ENCODE peak calls at places on chromosomes 6 and 20, in nine cellular contexts. T is foreskin keratinocyte; W is suprapubic skin; M is psoas muscle; S is right atrium auricular region; C is tibial nerve; Q is RWPE1; Y is HCT116; P is CD8-positive, alpha-beta T cell. H is an unnamed sample.

GRCh38 chr6:146595981-146596731 is 2.6 kb upstream of the ADGB start:
- DNase-seq in M (no peak), W (no peak), S (no peak), Q (peak; percentile 5), C (no peak), T (peak; percentile 72), Y (no peak), P (no peak), H (no peak)

GRCh38 chr20:43914697-43915208 is at the start of gene TOX2:
- DNase-seq in W (no peak), T (no peak), P (peak; percentile 43), Y (no peak), S (no peak), C (no peak), Q (peak; percentile 80), M (no peak), H (peak; percentile 30)

GRCh38 chr6:129686941-129687627 is 22.9 kb downstream of the ARHGAP18 start:
- DNase-seq in W (no peak), M (no peak), Y (no peak), T (peak; percentile 95), Q (no peak), C (no peak), S (no peak), P (peak; percentile 44), H (peak; percentile 36)

GRCh38 chr6:40779399-40779798 is 192.2 kb upstream of the LRFN2 start:
- DNase-seq in Q (peak; percentile 39), Y (peak; percentile 34), P (no peak), S (no peak), M (no peak), C (no peak), T (peak; percentile 73), W (no peak), H (peak; percentile 80)

GRCh38 chr6:35668708-35669440 is 19.8 kb downstream of the FKBP5 start:
- DNase-seq in C (no peak), T (peak; percentile 41), Q (no peak), S (no peak), Y (no peak), P (no peak), W (no peak), M (no peak), H (no peak)

GRCh38 chr6:96721227-96721626 is 116.0 kb downstream of the GPR63 start:
- DNase-seq in C (no peak), Y (no peak), P (no peak), M (no peak), Q (peak; percentile 6), S (no peak), W (no peak), T (no peak), H (no peak)

GRCh38 chr6:155352812-155353211 is 38.5 kb upstream of the TFB1M start:
- DNase-seq in W (no peak), T (peak; percentile 31), P (no peak), C (no peak), Q (no peak), Y (no peak), M (no peak), S (no peak), H (peak; percentile 69)

GRCh38 chr20:62539208-62539607 is 63.4 kb upstream of the GATA5 start:
- DNase-seq in Y (no peak), W (no peak), Q (no peak), C (no peak), T (no peak), S (no peak), M (no peak), P (no peak), H (no peak)

GRCh38 chr6:147530132-147531060 is 21.9 kb downstream of the SAMD5 start:
- DNase-seq in W (no peak), C (no peak), M (no peak), Q (no peak), S (no peak), Y (no peak), P (no peak), T (peak; percentile 52), H (no peak)

GRCh38 chr6:142816024-142816423 is 129.0 kb downstream of the HIVEP2 start:
- DNase-seq in Q (no peak), Y (no peak), C (no peak), S (no peak), T (no peak), P (no peak), W (no peak), M (no peak), H (no peak)

GRCh38 chr6:20810732-20811111 is 276.5 kb downstream of the CDKAL1 start:
- DNase-seq in T (no peak), C (no peak), W (no peak), P (no peak), Y (no peak), S (no peak), M (no peak), Q (no peak), H (no peak)

GRCh38 chr6:131023834-131024504 is 39.1 kb downstream of the EPB41L2 start:
- DNase-seq in T (peak; percentile 83), Y (peak; percentile 3), C (no peak), S (no peak), P (no peak), M (no peak), W (no peak), Q (peak; percentile 27), H (peak; percentile 55)

GRCh38 chr20:58174708-58175287 is 53.7 kb downstream of the ANKRD60 start:
- DNase-seq in Q (no peak), P (no peak), Y (no peak), C (peak; percentile 85), M (peak; percentile 76), W (no peak), S (peak; percentile 68), T (no peak), H (no peak)

GRCh38 chr6:119334535-119335264 is 14.9 kb downstream of the MAN1A1 start:
- DNase-seq in P (no peak), W (no peak), T (no peak), Q (no peak), Y (no peak), S (no peak), M (no peak), C (no peak), H (no peak)

GRCh38 chr6:132399376-132400074 is 1.8 kb downstream of the MOXD1 start:
- DNase-seq in W (no peak), Y (no peak), P (no peak), M (no peak), C (no peak), T (peak; percentile 58), Q (no peak), S (no peak), H (peak; percentile 85)

GRCh38 chr6:4853782-4854511 is 77.7 kb downstream of the CDYL start:
- DNase-seq in W (no peak), S (no peak), C (no peak), Q (peak; percentile 16), P (no peak), M (no peak), Y (no peak), T (no peak), H (no peak)

GRCh38 chr20:10178091-10178490 is 40.5 kb upstream of the SNAP25 start:
- DNase-seq in M (no peak), W (no peak), S (no peak), Q (no peak), C (no peak), P (no peak), T (no peak), Y (no peak), H (no peak)

GRCh38 chr20:10178727-10179313 is 39.8 kb upstream of the SNAP25 start:
- DNase-seq in Q (no peak), T (peak; percentile 39), Y (no peak), S (no peak), C (no peak), P (no peak), M (no peak), W (no peak), H (no peak)

GRCh38 chr20:10177326-10177725 is 41.3 kb upstream of the SNAP25 start:
- DNase-seq in Q (no peak), C (no peak), P (no peak), S (no peak), T (no peak), M (no peak), W (no peak), Y (no peak), H (no peak)

GRCh38 chr20:10179574-10180298 is 38.9 kb upstream of the SNAP25 start:
- DNase-seq in Q (no peak), S (no peak), M (no peak), W (no peak), C (no peak), T (no peak), Y (peak; percentile 8), P (no peak), H (no peak)
- TF ChIP-seq CTCF in Q (no peak), S (no peak), M (peak; percentile 5), W (no peak), C (no peak), T (peak; percentile 36), Y (peak; percentile 70), P (no peak), H (peak; percentile 59)

GRCh38 chr6:107655245-107655644 is 165.3 kb downstream of the SOBP start:
- DNase-seq in S (no peak), Y (no peak), T (no peak), Q (no peak), P (no peak), M (no peak), W (no peak), C (no peak), H (no peak)
- TF ChIP-seq CTCF in S (no peak), Y (peak; percentile 59), T (peak; percentile 38), Q (no peak), P (no peak), M (peak; percentile 12), W (no peak), C (no peak), H (no peak)

GRCh38 chr6:98382246-98382645 is 452.1 kb upstream of the POU3F2 start:
- DNase-seq in Q (no peak), Y (no peak), T (no peak), M (no peak), S (no peak), C (no peak), P (no peak), W (no peak), H (no peak)
- TF ChIP-seq CTCF in Q (no peak), Y (no peak), T (no peak), M (no peak), S (no peak), C (no peak), P (no peak), W (no peak), H (no peak)

GRCh38 chr6:107218142-107218541 is 102.8 kb upstream of the BEND3 start:
- DNase-seq in Q (no peak), P (no peak), S (no peak), Y (no peak), C (no peak), M (no peak), T (no peak), W (no peak), H (no peak)
- TF ChIP-seq CTCF in Q (no peak), P (no peak), S (no peak), Y (no peak), C (no peak), M (no peak), T (no peak), W (no peak), H (no peak)

GRCh38 chr6:123393333-123393732 is 243.4 kb downstream of the TRDN start:
- DNase-seq in P (no peak), Y (no peak), M (no peak), Q (no peak), S (no peak), T (no peak), C (no peak), W (no peak), H (no peak)
- TF ChIP-seq CTCF in P (no peak), Y (peak; percentile 53), M (peak; percentile 28), Q (peak; percentile 32), S (no peak), T (peak; percentile 56), C (peak; percentile 25), W (no peak), H (peak; percentile 29)

H was measured in HFFc6.